ENCODE peak calls at places on chromosome 14, in nine cellular contexts. Q, J, E, U, W, Z, K, P and M are unnamed samples.

GRCh38 chr14:69937367-69937777 is 58.2 kb downstream of the SMOC1 start:
- DNase-seq in W (no peak), J (no peak), K (no peak), P (no peak), Z (no peak), E (no peak), Q (no peak), U (no peak), M (no peak)

GRCh38 chr14:73392329-73393257 is 65.8 kb downstream of the NUMB start:
- DNase-seq in Z (no peak), W (peak), E (no peak), Q (no peak), K (no peak), J (no peak), U (no peak), P (no peak), M (no peak)

GRCh38 chr14:40796168-40796567 is 810.5 kb upstream of the LRFN5 start:
- DNase-seq in Z (no peak), P (no peak), Q (no peak), J (no peak), E (no peak), W (no peak), U (no peak), K (no peak), M (no peak)

GRCh38 chr14:91173221-91173670 is 59.4 kb downstream of the DGLUCY start:
- DNase-seq in U (peak), K (peak), Q (peak), P (peak), J (peak), E (peak), Z (peak), W (peak), M (peak)

GRCh38 chr14:68526420-68527105 is 266.3 kb downstream of the ZFP36L1 start:
- DNase-seq in J (no peak), Q (no peak), W (no peak), U (no peak), E (no peak), Z (no peak), P (no peak), K (no peak), M (no peak)

GRCh38 chr14:63759454-63759853 is 31.6 kb upstream of the SGPP1 start:
- DNase-seq in K (no peak), Q (no peak), Z (no peak), E (no peak), J (no peak), U (peak), P (no peak), W (peak), M (peak)

GRCh38 chr14:54487771-54488170 is 1.0 kb downstream of the GMFB start:
- DNase-seq in J (no peak), K (peak), U (peak), E (no peak), Q (no peak), W (no peak), Z (no peak), P (no peak), M (no peak)

GRCh38 chr14:104800600-104801283 is at the start of gene ZBTB42:
- DNase-seq in U (peak), W (peak), K (peak), Z (peak), J (peak), E (peak), P (peak), Q (no peak), M (peak)

GRCh38 chr14:106044949-106045596 is 518.7 kb downstream of the TMEM121 start:
- DNase-seq in Z (peak), E (peak), J (peak), U (no peak), P (no peak), K (no peak), W (peak), Q (no peak), M (peak)